ENCODE peak calls at places on chromosome 4, in ten cellular contexts. S, Q, B, G, R, K, M, O, D and Y are unnamed samples.

GRCh38 chr4:169313732-169314131 is 43.0 kb upstream of the SH3RF1 start:
- DNase-seq in S (no peak), Q (no peak), B (no peak), G (no peak), R (no peak), K (no peak), M (no peak), O (no peak), D (no peak), Y (no peak)

GRCh38 chr4:8385611-8386010 is 54.9 kb downstream of the ACOX3 start:
- DNase-seq in S (no peak), Q (no peak), B (no peak), G (no peak), R (no peak), K (no peak), M (no peak), O (no peak), D (no peak), Y (no peak)

GRCh38 chr4:7890635-7891393 is 48.8 kb downstream of the AFAP1 start:
- DNase-seq in S (peak; percentile 88), Q (no peak), B (peak; percentile 88), G (no peak), R (no peak), K (no peak), M (peak; percentile 80), O (no peak), D (no peak), Y (no peak)

GRCh38 chr4:153950100-153950979 is 161.5 kb upstream of the SFRP2 start:
- DNase-seq in S (no peak), Q (no peak), B (no peak), G (no peak), R (no peak), K (no peak), M (no peak), O (no peak), D (no peak), Y (no peak)

GRCh38 chr4:36841583-36842326 is 402.8 kb upstream of the NWD2 start:
- DNase-seq in S (peak; percentile 40), Q (no peak), B (no peak), G (no peak), R (no peak), K (no peak), M (no peak), O (no peak), D (no peak), Y (no peak)

GRCh38 chr4:39151120-39151713 is 31.1 kb upstream of the WDR19 start:
- DNase-seq in S (no peak), Q (peak; percentile 65), B (no peak), G (no peak), R (no peak), K (no peak), M (peak; percentile 73), O (no peak), D (no peak), Y (no peak)

GRCh38 chr4:19346636-19347035 is 905.1 kb upstream of the SLIT2 start:
- DNase-seq in S (no peak), Q (no peak), B (no peak), G (no peak), R (no peak), K (no peak), M (no peak), O (no peak), D (no peak), Y (no peak)

GRCh38 chr4:73868206-73869129 is 725 bp upstream of the CXCL1 start:
- DNase-seq in S (peak; percentile 15), Q (no peak), B (peak; percentile 41), G (peak; percentile 13), R (no peak), K (no peak), M (peak; percentile 29), O (no peak), D (no peak), Y (no peak)

GRCh38 chr4:78864405-78865024 is 74.7 kb downstream of the PAQR3 start:
- DNase-seq in S (peak; percentile 58), Q (peak; percentile 86), B (peak; percentile 85), G (peak; percentile 18), R (peak; percentile 20), K (no peak), M (peak; percentile 92), O (no peak), D (no peak), Y (no peak)

GRCh38 chr4:75629239-75629638 is 1.1 kb downstream of the CDKL2 start:
- DNase-seq in S (no peak), Q (peak; percentile 6), B (no peak), G (no peak), R (no peak), K (no peak), M (no peak), O (no peak), D (no peak), Y (no peak)
- H3K4me3 ChIP-seq in S (no peak overlapping the region), Q (no peak overlapping the region), B (no peak overlapping the region), G (peak overlapping the region; percentile 84), R (no peak overlapping the region), K (no peak overlapping the region), M (no peak overlapping the region), O (no peak overlapping the region), D (peak overlapping the region; percentile 57), Y (no peak overlapping the region)

GRCh38 chr4:2791518-2792395 is 1.1 kb upstream of the SH3BP2 start:
- DNase-seq in S (no peak), Q (no peak), B (no peak), G (no peak), R (peak; percentile 23), K (peak; percentile 31), M (no peak), O (no peak), D (peak; percentile 25), Y (peak; percentile 59)

GRCh38 chr4:2790583-2791517 is 2.0 kb upstream of the SH3BP2 start:
- DNase-seq in S (no peak), Q (no peak), B (no peak), G (no peak), R (no peak), K (peak; percentile 28), M (no peak), O (no peak), D (no peak), Y (peak; percentile 72)

GRCh38 chr4:2789351-2789750 is 3.5 kb upstream of the SH3BP2 start:
- DNase-seq in S (no peak), Q (no peak), B (no peak), G (no peak), R (no peak), K (no peak), M (no peak), O (peak; percentile 45), D (peak; percentile 16), Y (no peak)

GRCh38 chr4:2788532-2789103 is 4.3 kb upstream of the SH3BP2 start:
- DNase-seq in S (no peak), Q (no peak), B (no peak), G (no peak), R (no peak), K (peak; percentile 49), M (no peak), O (peak; percentile 46), D (peak; percentile 63), Y (peak; percentile 85)

DNA sequence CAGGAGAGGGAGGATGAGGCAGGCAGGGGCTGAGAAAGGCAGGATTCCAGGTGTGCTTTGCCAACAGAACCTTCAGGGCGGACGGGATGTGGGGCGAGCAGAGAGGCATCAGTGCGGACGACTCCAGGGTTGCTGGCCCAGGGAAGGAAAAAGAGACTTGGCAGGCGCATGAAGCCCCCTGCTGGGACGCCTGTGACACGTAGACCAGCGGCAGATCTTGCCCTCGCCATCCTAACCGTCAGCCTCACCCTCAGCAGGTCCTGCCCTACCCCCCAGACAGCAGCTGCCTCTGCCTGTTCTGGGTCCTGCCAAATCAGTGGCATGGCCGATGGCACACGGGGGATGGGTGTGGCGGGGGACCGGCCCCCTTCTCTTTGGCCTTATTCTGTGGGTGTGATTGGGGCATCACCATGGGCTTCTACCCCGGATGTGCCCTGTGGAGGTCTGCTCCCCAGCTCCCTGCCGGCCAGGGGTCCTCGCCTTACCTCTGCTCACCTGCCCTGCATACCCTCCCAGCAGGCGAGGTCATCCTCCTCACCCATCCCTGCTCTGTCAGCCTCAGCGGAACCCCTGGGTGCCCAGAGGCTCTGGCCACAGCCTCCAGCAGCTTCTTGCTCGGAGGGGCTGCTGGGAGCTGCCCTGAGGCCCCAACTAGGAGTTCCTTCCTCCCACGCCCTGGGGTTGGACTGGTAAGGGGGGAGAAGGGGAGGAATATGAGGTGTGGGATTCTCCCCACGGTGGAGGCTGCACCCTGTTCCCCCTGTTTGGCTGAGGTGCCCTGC is 2.9 kb upstream of the SH3BP2 start:
- DNase-seq in S (no peak), Q (no peak), B (no peak), G (no peak), R (no peak), K (no peak), M (no peak), O (peak; percentile 45), D (peak; percentile 16), Y (peak; percentile 63)
- H3K4me1 ChIP-seq in S (peaks cover 15% of the 10 kb centered on the region), Q (peaks cover 44% of the 10 kb centered on the region), B (peaks cover 14% of the 10 kb centered on the region), G (peaks cover 18% of the 10 kb centered on the region), R (no peaks in the 10 kb centered on the region), K (peaks cover 11% of the 10 kb centered on the region), M (peaks cover 17% of the 10 kb centered on the region), O (peaks cover 58% of the 10 kb centered on the region), D (peaks cover 43% of the 10 kb centered on the region), Y (no peaks in the 10 kb centered on the region)

GRCh38 chr4:48429709-48430474 is 53.3 kb upstream of the SLC10A4 start:
- DNase-seq in S (no peak), Q (no peak), B (no peak), G (no peak), R (no peak), K (no peak), M (no peak), O (no peak), D (no peak), Y (no peak)
- H3K27ac ChIP-seq in S (no peak overlapping the region), Q (no peak overlapping the region), B (no peak overlapping the region), G (no peak overlapping the region), R (no peak overlapping the region), K (no peak overlapping the region), M (no peak overlapping the region), O (no peak overlapping the region), D (no peak overlapping the region), Y (no peak overlapping the region)

GRCh38 chr4:174522183-174523002 is at the start of gene HPGD:
- DNase-seq in S (peak; percentile 50), Q (peak; percentile 31), B (no peak), G (peak; percentile 33), R (peak; percentile 52), K (no peak), M (no peak), O (peak; percentile 83), D (peak; percentile 75), Y (peak; percentile 67)
- H3K4me3 ChIP-seq in S (peak within 1 kb of the TSS; percentile 38), Q (peak within 1 kb of the TSS; percentile 56), B (no peak within 1 kb of the TSS), G (peak within 1 kb of the TSS; percentile 61), R (peak within 1 kb of the TSS; percentile 73), K (peak within 1 kb of the TSS; percentile 58), M (peak within 1 kb of the TSS; percentile 59), O (peak within 1 kb of the TSS; percentile 61), D (peak within 1 kb of the TSS; percentile 61), Y (peak within 1 kb of the TSS; percentile 56)

DNA sequence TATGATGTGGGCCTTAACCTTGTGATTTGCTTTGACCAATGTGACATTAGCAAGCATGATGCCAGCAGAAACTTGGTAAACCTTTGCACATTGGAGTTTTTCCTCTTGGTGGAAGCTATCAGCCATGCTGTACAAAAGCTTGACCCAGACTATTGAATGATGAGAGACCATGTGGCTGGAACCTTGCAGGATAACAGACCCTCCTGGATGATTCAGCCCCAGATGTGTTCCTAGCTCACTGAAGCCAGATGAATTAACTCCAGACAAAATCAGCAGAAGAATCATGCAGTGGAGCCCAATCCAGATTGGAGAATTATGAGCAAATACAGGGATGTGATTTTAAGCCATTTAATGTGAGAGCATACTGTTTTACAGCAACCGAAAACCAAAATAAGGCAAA is 16.8 kb downstream of the SPARCL1 start:
- DNase-seq in S (no peak), Q (no peak), B (no peak), G (no peak), R (no peak), K (no peak), M (no peak), O (no peak), D (no peak), Y (no peak)
- H3K4me1 ChIP-seq in S (peaks cover 2% of the 10 kb centered on the region), Q (no peaks in the 10 kb centered on the region), B (no peaks in the 10 kb centered on the region), G (no peaks in the 10 kb centered on the region), R (peaks cover 5% of the 10 kb centered on the region), K (peaks cover 2% of the 10 kb centered on the region), M (peaks cover 3% of the 10 kb centered on the region), O (no peaks in the 10 kb centered on the region), D (peaks cover 8% of the 10 kb centered on the region), Y (peaks cover 3% of the 10 kb centered on the region)